ENCODE peak calls at places on chromosomes 16 and 17, in five cellular contexts. X, B, V, H and Y are unnamed samples.

GRCh38 chr16:84851192-84852127 is 31.7 kb downstream of the CRISPLD2 start:
- DNase-seq in H (peak), B (peak), V (peak), X (no peak), Y (no peak)

GRCh38 chr17:2239882-2240430 is 63.6 kb downstream of the SMG6 start:
- DNase-seq in H (peak), V (peak), X (no peak), B (peak), Y (peak)

GRCh38 chr17:19369846-19370492 is 7.4 kb upstream of the B9D1 start:
- DNase-seq in V (no peak), B (no peak), H (no peak), X (no peak), Y (peak)

GRCh38 chr17:14784997-14785696 is 480.0 kb downstream of the PMP22 start:
- DNase-seq in B (no peak), H (no peak), X (peak), V (no peak), Y (no peak)

GRCh38 chr16:83027973-83028372 is 401.2 kb downstream of the CDH13 start:
- DNase-seq in H (no peak), X (no peak), V (no peak), B (no peak), Y (no peak)

GRCh38 chr17:50209472-50210248 is 8.2 kb upstream of the COL1A1 start:
- DNase-seq in V (peak), X (peak), B (no peak), H (peak), Y (peak)

GRCh38 chr17:15348030-15348429 is 6.6 kb upstream of the TEKT3 start:
- DNase-seq in B (peak), V (peak), X (no peak), H (peak), Y (no peak)

GRCh38 chr17:55524440-55525220 is 13.4 kb upstream of the SMIM36 start:
- DNase-seq in B (no peak), V (no peak), H (no peak), X (no peak), Y (no peak)

GRCh38 chr17:77352441-77352840 is 211.7 kb downstream of the SEC14L1 start:
- DNase-seq in V (no peak), X (no peak), H (no peak), B (no peak), Y (no peak)

GRCh38 chr16:81318711-81319110 is 3.9 kb downstream of the GAN start:
- DNase-seq in B (no peak), X (no peak), V (no peak), H (no peak), Y (no peak)

GRCh38 chr16:85187002-85187401 is 74.7 kb upstream of the CIBAR2 start:
- DNase-seq in H (peak), B (no peak), V (no peak), X (no peak), Y (peak)

GRCh38 chr16:68707341-68708152 is 29.5 kb upstream of the CDH1 start:
- DNase-seq in B (peak), V (no peak), X (peak), H (peak), Y (no peak)

GRCh38 chr17:73952498-73953205 is 250.8 kb upstream of the RPL38 start:
- DNase-seq in X (peak), V (no peak), B (peak), H (no peak), Y (no peak)

GRCh38 chr16:57870753-57871454 is 68.6 kb upstream of the KIFC3 start:
- DNase-seq in X (no peak), H (no peak), B (no peak), V (no peak), Y (no peak)

GRCh38 chr17:77499699-77500435 is 359.1 kb downstream of the SEC14L1 start:
- DNase-seq in B (no peak), X (no peak), V (no peak), H (no peak), Y (no peak)

GRCh38 chr17:59488805-59489204 is 76.6 kb upstream of the DHX40 start:
- DNase-seq in B (no peak), X (no peak), V (no peak), H (no peak), Y (no peak)

GRCh38 chr17:64492481-64493109 is 4.3 kb downstream of the POLG2 start:
- DNase-seq in B (peak), V (no peak), X (no peak), H (no peak), Y (no peak)

GRCh38 chr16:59404509-59404908 is 670.4 kb upstream of the GOT2 start:
- DNase-seq in V (no peak), H (no peak), B (no peak), X (no peak), Y (no peak)

GRCh38 chr17:54269886-54270285 is 447.2 kb downstream of the KIF2B start:
- DNase-seq in X (no peak), B (no peak), V (no peak), H (no peak), Y (no peak)

GRCh38 chr16:590165-590874 is 454 bp downstream of the RAB40C start:
- DNase-seq in H (peak), V (no peak), B (no peak), X (no peak), Y (peak)

GRCh38 chr17:16923097-16923903 is 48.6 kb downstream of the TNFRSF13B start:
- DNase-seq in V (no peak), X (no peak), H (no peak), B (no peak), Y (peak)

GRCh38 chr16:56195151-56195550 is 3.9 kb downstream of the GNAO1 start:
- DNase-seq in X (no peak), B (no peak), V (no peak), H (peak), Y (no peak)

GRCh38 chr17:676060-676745 is 38.4 kb downstream of the VPS53 start:
- DNase-seq in H (peak), B (no peak), V (peak), X (no peak), Y (no peak)

GRCh38 chr16:88569985-88570690 is at the start of gene ZC3H18:
- DNase-seq in H (peak), X (peak), B (peak), V (peak), Y (peak)

GRCh38 chr16:56999409-57000270 is 10.3 kb downstream of the NLRC5 start:
- DNase-seq in V (no peak), X (no peak), B (no peak), H (no peak), Y (no peak)

GRCh38 chr17:36824678-36825091 is 112.6 kb upstream of the LHX1 start:
- DNase-seq in H (no peak), X (no peak), B (peak), V (no peak), Y (no peak)

GRCh38 chr16:24771132-24771778 is 41.8 kb downstream of the TNRC6A start:
- DNase-seq in H (peak), V (no peak), B (no peak), X (no peak), Y (no peak)

GRCh38 chr17:29614345-29615047 is 8.2 kb downstream of the CORO6 start:
- DNase-seq in V (no peak), B (no peak), X (peak), H (no peak), Y (no peak)

GRCh38 chr16:2766430-2767139 is 10.5 kb downstream of the ELOB start:
- DNase-seq in V (no peak), X (no peak), H (no peak), B (no peak), Y (no peak)

GRCh38 chr16:49452108-49452507 is 78.5 kb downstream of the C16orf78 start:
- DNase-seq in B (no peak), X (no peak), V (no peak), H (no peak), Y (no peak)

GRCh38 chr17:6184508-6184907 is 114.3 kb downstream of the WSCD1 start:
- DNase-seq in H (no peak), B (no peak), V (no peak), X (no peak), Y (no peak)

GRCh38 chr17:39782481-39782880 is 44.7 kb downstream of the GRB7 start:
- DNase-seq in B (no peak), H (peak), V (no peak), X (no peak), Y (no peak)

GRCh38 chr16:20726661-20727060 is 15.0 kb downstream of the THUMPD1 start:
- DNase-seq in V (no peak), X (no peak), B (no peak), H (no peak), Y (no peak)

GRCh38 chr16:23975293-23975692 is 139.5 kb downstream of the PRKCB start:
- DNase-seq in H (no peak), B (no peak), X (no peak), V (no peak), Y (no peak)

GRCh38 chr17:81043319-81043724 is 8.4 kb downstream of the BAIAP2 start:
- DNase-seq in H (no peak), B (no peak), X (no peak), V (no peak), Y (no peak)

GRCh38 chr17:82085931-82086764 is 11.9 kb downstream of the FASN start:
- DNase-seq in V (no peak), B (no peak), X (no peak), H (no peak), Y (no peak)

GRCh38 chr17:2171725-2172446 is 117.0 kb downstream of the HIC1 start:
- DNase-seq in X (no peak), V (peak), H (peak), B (no peak), Y (peak)